ENCODE peak calls at places on chromosomes 16 and 17, in four cellular contexts. One of them, this sample, is unnamed.

GRCh38 chr17:61149862-61150362 is 249.7 kb upstream of the TBX2 start:
- DNase-seq in Right ventricle myocardium superior: no peak
- DNase-seq in Calu3: no peak
- DNase-seq in EH: no peak
- DNase-seq in this sample: peak

GRCh38 chr16:80084614-80085013 is 456.2 kb upstream of the DYNLRB2 start:
- DNase-seq in Right ventricle myocardium superior: no peak
- DNase-seq in EH: peak
- DNase-seq in Calu3: peak
- DNase-seq in this sample: peak

GRCh38 chr16:19503461-19504075 is 18.3 kb downstream of the GDE1 start:
- DNase-seq in Right ventricle myocardium superior: no peak
- DNase-seq in EH: no peak
- DNase-seq in Calu3: no peak
- DNase-seq in this sample: no peak

GRCh38 chr17:45640141-45640850 is 143.8 kb upstream of the CRHR1 start:
- DNase-seq in EH: peak
- DNase-seq in Right ventricle myocardium superior: peak
- DNase-seq in Calu3: peak
- DNase-seq in this sample: peak

GRCh38 chr16:8712589-8713361 is 38.4 kb downstream of the ABAT start:
- DNase-seq in Calu3: no peak
- DNase-seq in Right ventricle myocardium superior: no peak
- DNase-seq in EH: no peak
- DNase-seq in this sample: no peak

GRCh38 chr16:83970430-83970815 is 2.4 kb downstream of the NECAB2 start:
- DNase-seq in Right ventricle myocardium superior: no peak
- DNase-seq in Calu3: no peak
- DNase-seq in EH: no peak
- DNase-seq in this sample: no peak

GRCh38 chr17:62627904-62628603 is 584 bp downstream of the MRC2 start:
- DNase-seq in Calu3: peak
- DNase-seq in Right ventricle myocardium superior: peak
- DNase-seq in EH: peak
- DNase-seq in this sample: no peak

GRCh38 chr16:85385463-85386331 is 227.4 kb upstream of the GSE1 start:
- DNase-seq in EH: no peak
- DNase-seq in Right ventricle myocardium superior: peak
- DNase-seq in Calu3: no peak
- DNase-seq in this sample: peak

GRCh38 chr17:17702821-17703607 is 21.8 kb downstream of the RAI1 start:
- DNase-seq in EH: no peak
- DNase-seq in Calu3: no peak
- DNase-seq in Right ventricle myocardium superior: peak
- DNase-seq in this sample: peak

GRCh38 chr17:59845595-59846390 is 47.0 kb downstream of the TUBD1 start:
- DNase-seq in EH: peak
- DNase-seq in Right ventricle myocardium superior: no peak
- DNase-seq in Calu3: peak
- DNase-seq in this sample: peak

GRCh38 chr16:31354394-31355291 is at the start of gene ITGAX:
- DNase-seq in Right ventricle myocardium superior: peak
- DNase-seq in Calu3: peak
- DNase-seq in EH: peak
- DNase-seq in this sample: no peak

GRCh38 chr16:69830534-69831211 is 68.5 kb downstream of the WWP2 start:
- DNase-seq in Calu3: peak
- DNase-seq in EH: peak
- DNase-seq in Right ventricle myocardium superior: no peak
- DNase-seq in this sample: peak

GRCh38 chr16:85587763-85588474 is 25.2 kb upstream of the GSE1 start:
- DNase-seq in Right ventricle myocardium superior: no peak
- DNase-seq in EH: no peak
- DNase-seq in Calu3: no peak
- DNase-seq in this sample: no peak

This sample was measured in HepG2.